ENCODE peak calls at places on chromosomes 4 and X, in nine cellular contexts. S is amniotic stem cell, I is activated T-helper 1 cell treated with Interleukin-2 at 50 U/mL for 16 hours, T is T-helper 9 cell, H is HEK293T, Q is tibial artery, W is pons, D is choroid plexus epithelial cell, B is A549. M is an unnamed sample.

GRCh38 chr4:6777636-6778281 is 4.8 kb upstream of the KIAA0232 start:
- DNase-seq in S (no peak), I (no peak), T (no peak), H (no peak), Q (no peak), W (no peak), D (no peak), B (no peak), M (no peak)

GRCh38 chr4:28287837-28288236 is 1427.2 kb downstream of the STIM2 start:
- DNase-seq in S (peak; percentile 95), I (no peak), T (no peak), H (no peak), Q (no peak), W (no peak), D (peak; percentile 97), B (peak; percentile 44), M (no peak)

GRCh38 chr4:107210450-107211239 is 174.5 kb upstream of the DKK2 start:
- DNase-seq in S (no peak), I (no peak), T (no peak), H (no peak), Q (no peak), W (no peak), D (peak; percentile 24), B (no peak), M (no peak)

GRCh38 chrX:130902783-130903613 is at the start of gene ENOX2:
- DNase-seq in S (peak; percentile 87), I (peak; percentile 64), T (peak; percentile 63), H (peak; percentile 92), Q (peak; percentile 96), W (peak; percentile 99), D (peak; percentile 98), B (peak; percentile 90), M (peak; percentile 66)

GRCh38 chr4:706834-707598 is 1.4 kb downstream of the PCGF3 start:
- DNase-seq in S (no peak), I (no peak), T (no peak), H (no peak), Q (no peak), W (no peak), D (no peak), B (no peak), M (no peak)

GRCh38 chrX:152892999-152893605 is 4.8 kb upstream of the ZNF185 start:
- DNase-seq in S (no peak), I (no peak), T (no peak), H (no peak), Q (no peak), W (no peak), D (no peak), B (no peak), M (no peak)

GRCh38 chrX:78063687-78064086 is 40.4 kb upstream of the PGK1 start:
- DNase-seq in S (no peak), I (no peak), T (no peak), H (no peak), Q (no peak), W (no peak), D (peak; percentile 1), B (no peak), M (no peak)

GRCh38 chr4:161900110-161900509 is 263.7 kb downstream of the FSTL5 start:
- DNase-seq in S (no peak), I (no peak), T (no peak), H (no peak), Q (no peak), W (no peak), D (no peak), B (no peak), M (no peak)

M was measured in activated T-cell treated with anti-CD3 and anti-CD28 coated beads, Interleukin-2, amount 50 U/mL, for 4 hours.